ENCODE peak calls at places on chromosomes 12 and 14, in eight cellular contexts. J is A673, S is fibroblast of the conjunctiva, B is DMS79, V is brain microvascular endothelial cell, I is T-helper 2 cell, F is HT-29, X is heart left ventricle. Q is an unnamed sample.
A peak's percentile ranks its signal among the peaks of the same experiment; 100 is the strongest.

GRCh38 chr12:49553512-49554088 is 14.3 kb downstream of the MCRS1 start:
- DNase-seq in J (peak; percentile 34), S (no peak), B (peak; percentile 25), V (no peak), I (no peak), F (peak; percentile 66), X (no peak), Q (no peak)

GRCh38 chr14:90061849-90062794 is at the start of gene KCNK13:
- DNase-seq in J (peak; percentile 28), S (no peak), B (peak; percentile 19), V (no peak), I (no peak), F (no peak), X (peak; percentile 63), Q (no peak)

GRCh38 chr12:115135800-115136211 is 451.8 kb upstream of the TBX3 start:
- DNase-seq in J (no peak), S (no peak), B (peak; percentile 99), V (peak; percentile 25), I (no peak), F (no peak), X (peak; percentile 74), Q (peak; percentile 4)

GRCh38 chr14:57847096-57847495 is 18.8 kb downstream of the SLC35F4 start:
- DNase-seq in J (peak; percentile 67), S (peak; percentile 67), B (no peak), V (no peak), I (no peak), F (no peak), X (no peak), Q (no peak)

GRCh38 chr12:77236066-77236465 is 170.7 kb upstream of the E2F7 start:
- DNase-seq in J (no peak), S (peak; percentile 41), B (no peak), V (no peak), I (no peak), F (no peak), X (no peak), Q (no peak)

GRCh38 chr12:131413471-131413870 is 297.4 kb upstream of the SFSWAP start:
- DNase-seq in J (no peak), S (no peak), B (no peak), V (no peak), I (no peak), F (no peak), X (no peak), Q (no peak)

GRCh38 chr12:1758887-1759286 is 61.5 kb upstream of the LRTM2 start:
- DNase-seq in J (no peak), S (no peak), B (no peak), V (no peak), I (no peak), F (no peak), X (no peak), Q (no peak)

GRCh38 chr14:74062809-74063150 is 21.5 kb downstream of the ALDH6A1 start:
- DNase-seq in J (no peak), S (no peak), B (no peak), V (no peak), I (no peak), F (no peak), X (no peak), Q (no peak)

GRCh38 chr14:98877065-98877464 is 394.9 kb downstream of the BCL11B start:
- DNase-seq in J (no peak), S (no peak), B (no peak), V (no peak), I (no peak), F (no peak), X (no peak), Q (no peak)

GRCh38 chr12:125276567-125276966 is 211.3 kb downstream of the AACS start:
- DNase-seq in J (no peak), S (no peak), B (no peak), V (no peak), I (no peak), F (no peak), X (no peak), Q (no peak)

GRCh38 chr14:88299865-88300264 is 23.2 kb downstream of the KCNK10 start:
- DNase-seq in J (no peak), S (no peak), B (no peak), V (no peak), I (no peak), F (no peak), X (no peak), Q (no peak)

GRCh38 chr12:109264095-109264942 is 44.8 kb downstream of the FOXN4 start:
- DNase-seq in J (peak; percentile 87), S (peak; percentile 30), B (no peak), V (peak; percentile 52), I (no peak), F (peak; percentile 93), X (peak; percentile 84), Q (no peak)

GRCh38 chr12:14774944-14775651 is 28.2 kb downstream of the WBP11 start:
- DNase-seq in J (peak; percentile 45), S (peak; percentile 53), B (no peak), V (peak; percentile 50), I (peak; percentile 9), F (peak; percentile 64), X (peak; percentile 74), Q (no peak)

GRCh38 chr12:1509703-1510395 is 84.5 kb downstream of the FBXL14 start:
- DNase-seq in J (no peak), S (no peak), B (no peak), V (no peak), I (no peak), F (no peak), X (no peak), Q (no peak)

GRCh38 chr12:14913381-14913781 is 25.0 kb downstream of the ERP27 start:
- DNase-seq in J (no peak), S (no peak), B (peak; percentile 69), V (no peak), I (no peak), F (peak; percentile 53), X (peak; percentile 61), Q (no peak)

GRCh38 chr12:94263905-94264655 is 115.7 kb downstream of the PLXNC1 start:
- DNase-seq in J (peak; percentile 43), S (no peak), B (peak; percentile 77), V (peak; percentile 49), I (no peak), F (no peak), X (no peak), Q (no peak)

GRCh38 chr14:73293782-73294781 is 56.8 kb downstream of the PAPLN start:
- DNase-seq in J (no peak), S (no peak), B (no peak), V (no peak), I (no peak), F (no peak), X (no peak), Q (no peak)

GRCh38 chr12:31228811-31229792 is 96.8 kb downstream of the SINHCAF start:
- DNase-seq in J (no peak), S (no peak), B (no peak), V (no peak), I (no peak), F (peak; percentile 71), X (no peak), Q (no peak)

GRCh38 chr14:35879654-35880249 is 53.6 kb downstream of the BRMS1L start:
- DNase-seq in J (peak; percentile 55), S (no peak), B (peak; percentile 38), V (peak; percentile 5), I (no peak), F (peak; percentile 10), X (no peak), Q (no peak)

GRCh38 chr14:51511265-51511664 is 140.4 kb upstream of the FRMD6 start:
- DNase-seq in J (no peak), S (no peak), B (no peak), V (no peak), I (no peak), F (no peak), X (no peak), Q (no peak)

GRCh38 chr12:75481774-75482173 is 1.2 kb downstream of the GLIPR1 start:
- DNase-seq in J (no peak), S (peak; percentile 55), B (no peak), V (peak; percentile 43), I (no peak), F (no peak), X (no peak), Q (no peak)

GRCh38 chr12:124184456-124184855 is 110.4 kb upstream of the RFLNA start:
- DNase-seq in J (no peak), S (no peak), B (peak; percentile 84), V (no peak), I (no peak), F (no peak), X (no peak), Q (no peak)

GRCh38 chr12:111404362-111405148 is 1.2 kb upstream of the SH2B3 start:
- DNase-seq in J (peak; percentile 93), S (no peak), B (no peak), V (no peak), I (no peak), F (no peak), X (no peak), Q (no peak)

GRCh38 chr14:104116544-104117340 is 21.6 kb upstream of the KIF26A start:
- DNase-seq in J (no peak), S (no peak), B (no peak), V (no peak), I (no peak), F (peak; percentile 79), X (peak; percentile 57), Q (no peak)

GRCh38 chr12:30725739-30726138 is 29.0 kb downstream of the CAPRIN2 start:
- DNase-seq in J (peak; percentile 69), S (peak; percentile 47), B (no peak), V (peak; percentile 50), I (no peak), F (peak; percentile 31), X (no peak), Q (peak; percentile 41)

GRCh38 chr14:41810362-41810761 is 203.7 kb downstream of the LRFN5 start:
- DNase-seq in J (no peak), S (no peak), B (no peak), V (no peak), I (no peak), F (no peak), X (no peak), Q (no peak)

GRCh38 chr14:69101331-69101826 is 51.5 kb downstream of the DCAF5 start:
- DNase-seq in J (peak; percentile 79), S (peak; percentile 88), B (no peak), V (peak; percentile 79), I (no peak), F (peak; percentile 64), X (no peak), Q (no peak)

GRCh38 chr12:80299976-80300375 is 144.1 kb upstream of the PTPRQ start:
- DNase-seq in J (no peak), S (no peak), B (no peak), V (no peak), I (no peak), F (no peak), X (no peak), Q (no peak)

GRCh38 chr14:23364164-23364571 is 804 bp downstream of the EFS start:
- DNase-seq in J (peak; percentile 35), S (no peak), B (peak; percentile 97), V (no peak), I (no peak), F (no peak), X (no peak), Q (no peak)